ENCODE peak calls at places on chromosomes 1 and 21, in ten cellular contexts. T, Z, P, B, V, O, X, I, H and K are unnamed samples.

GRCh38 chr21:28805885-28806284 is 186.8 kb downstream of the LTN1 start:
- DNase-seq in X (no peak), T (no peak), H (no peak), O (no peak), Z (no peak), P (peak), V (no peak), B (no peak), I (no peak), K (no peak)

GRCh38 chr1:224502459-224503160 is 68.0 kb upstream of the WDR26 start:
- DNase-seq in I (peak), Z (no peak), H (peak), T (peak), X (no peak), B (peak), O (no peak), V (no peak), P (no peak), K (no peak)

GRCh38 chr21:45950740-45951515 is 30.6 kb upstream of the COL6A1 start:
- DNase-seq in Z (no peak), H (no peak), T (no peak), I (peak), O (no peak), P (no peak), X (peak), V (no peak), B (no peak), K (peak)

GRCh38 chr1:235168375-235168774 is 7.3 kb upstream of the RBM34 start:
- DNase-seq in O (no peak), B (no peak), P (no peak), T (no peak), Z (no peak), X (no peak), V (no peak), H (no peak), I (no peak), K (no peak)

GRCh38 chr21:37073417-37074194 is 552 bp downstream of the TTC3 start:
- DNase-seq in B (peak), H (no peak), P (no peak), V (peak), X (peak), T (peak), Z (peak), O (peak), I (no peak), K (peak)

GRCh38 chr1:59691261-59691660 is 123.5 kb upstream of the HOOK1 start:
- DNase-seq in O (no peak), T (no peak), I (no peak), V (no peak), Z (no peak), X (peak), H (no peak), B (no peak), P (no peak), K (no peak)

GRCh38 chr1:49630156-49630555 is 393.6 kb downstream of the AGBL4 start:
- DNase-seq in X (no peak), H (no peak), V (no peak), T (no peak), O (no peak), Z (no peak), P (no peak), I (no peak), B (no peak), K (no peak)

GRCh38 chr1:180973360-180973759 is 49.3 kb downstream of the STX6 start:
- DNase-seq in O (no peak), P (no peak), V (no peak), T (no peak), B (no peak), H (no peak), I (no peak), Z (no peak), X (no peak), K (no peak)

GRCh38 chr1:222813866-222814535 is 838 bp upstream of the DISP1 start:
- DNase-seq in P (no peak), X (no peak), O (no peak), T (no peak), I (no peak), H (no peak), B (no peak), Z (no peak), V (no peak), K (no peak)